ENCODE peak calls at places on chromosomes 1 and 21, in five cellular contexts. B is HCT116; J is HFFc6; I is HTR-8/SVneo; E is stimulated activated naive CD8-positive, alpha-beta T cell treated with anti-CD3 and anti-CD28 coated beads, Interleukin-15, Interleukin-2, amounts not matched to agents 100 U/mL and 50 U/mL, for 24 hours. S is an unnamed sample.
A peak's percentile ranks its signal among the peaks of the same experiment; 100 is the strongest.

GRCh38 chr1:180881806-180882509 is 30.7 kb upstream of the KIAA1614 start:
- DNase-seq in B (peak; percentile 21), J (peak; percentile 59), I (peak; percentile 60), E (no peak), S (peak; percentile 26)

GRCh38 chr1:167713330-167714081 is 8.3 kb upstream of the MPZL1 start:
- DNase-seq in B (no peak), J (no peak), I (no peak), E (peak; percentile 36), S (no peak)

GRCh38 chr1:208524920-208525319 is 280.7 kb upstream of the PLXNA2 start:
- DNase-seq in B (no peak), J (no peak), I (no peak), E (no peak), S (no peak)

GRCh38 chr1:161381707-161382106 is 14.0 kb upstream of the CFAP126 start:
- DNase-seq in B (no peak), J (no peak), I (no peak), E (no peak), S (no peak)

GRCh38 chr1:202145325-202146140 is 996 bp upstream of the ARL8A start:
- DNase-seq in B (no peak), J (no peak), I (no peak), E (peak; percentile 69), S (no peak)

GRCh38 chr1:183330335-183330734 is 87.8 kb downstream of the NMNAT2 start:
- DNase-seq in B (no peak), J (no peak), I (no peak), E (no peak), S (no peak)

GRCh38 chr1:229885568-229886495 is 181.2 kb upstream of the GALNT2 start:
- DNase-seq in B (no peak), J (no peak), I (no peak), E (no peak), S (no peak)

GRCh38 chr1:236953161-236953560 is 51.1 kb downstream of the MT1HL1 start:
- DNase-seq in B (no peak), J (no peak), I (no peak), E (no peak), S (no peak)

GRCh38 chr1:185284533-185285244 is 32.4 kb downstream of the IVNS1ABP start:
- DNase-seq in B (no peak), J (no peak), I (no peak), E (no peak), S (no peak)

GRCh38 chr1:206580438-206581113 is 31.7 kb downstream of the EIF2D start:
- DNase-seq in B (no peak), J (no peak), I (no peak), E (no peak), S (no peak)

GRCh38 chr1:206036661-206037455 is 13.2 kb upstream of the CTSE start:
- DNase-seq in B (no peak), J (no peak), I (no peak), E (no peak), S (no peak)

GRCh38 chr21:17472592-17473271 is 40.1 kb upstream of the CXADR start:
- DNase-seq in B (no peak), J (no peak), I (no peak), E (no peak), S (no peak)

GRCh38 chr1:64933296-64934070 is 32.9 kb downstream of the JAK1 start:
- DNase-seq in B (no peak), J (peak; percentile 96), I (no peak), E (no peak), S (no peak)

GRCh38 chr1:89523597-89524368 is 846 bp upstream of the LRRC8B start:
- DNase-seq in B (peak; percentile 40), J (no peak), I (no peak), E (peak; percentile 72), S (peak; percentile 67)

GRCh38 chr1:241639040-241639652 is 1.0 kb downstream of the CHML start:
- DNase-seq in B (no peak), J (no peak), I (no peak), E (no peak), S (no peak)

GRCh38 chr1:31931241-31932225 is 6.6 kb downstream of the PTP4A2 start:
- DNase-seq in B (no peak), J (peak; percentile 52), I (peak; percentile 40), E (no peak), S (no peak)

GRCh38 chr21:34688145-34688544 is 19.4 kb downstream of the CLIC6 start:
- DNase-seq in B (peak; percentile 15), J (no peak), I (no peak), E (no peak), S (no peak)

GRCh38 chr1:30852026-30852425 is 56.5 kb downstream of the SDC3 start:
- DNase-seq in B (no peak), J (no peak), I (no peak), E (no peak), S (no peak)

GRCh38 chr1:95983831-95984230 is 737.8 kb upstream of the PTBP2 start:
- DNase-seq in B (no peak), J (no peak), I (no peak), E (no peak), S (no peak)

GRCh38 chr1:3432306-3432705 is 22.2 kb upstream of the ARHGEF16 start:
- DNase-seq in B (no peak), J (no peak), I (no peak), E (no peak), S (no peak)

GRCh38 chr1:182143154-182143657 is 81.7 kb upstream of the ZNF648 start:
- DNase-seq in B (peak; percentile 58), J (peak; percentile 73), I (peak; percentile 66), E (peak; percentile 92), S (peak; percentile 54)

GRCh38 chr1:172287207-172287606 is 133.3 kb upstream of the C1orf105 start:
- DNase-seq in B (no peak), J (peak; percentile 62), I (peak; percentile 10), E (no peak), S (no peak)

GRCh38 chr1:208264469-208265126 is 20.4 kb upstream of the PLXNA2 start:
- DNase-seq in B (no peak), J (no peak), I (no peak), E (no peak), S (no peak)

GRCh38 chr21:44429894-44430293 is 25.4 kb upstream of the LRRC3 start:
- DNase-seq in B (no peak), J (no peak), I (no peak), E (no peak), S (no peak)

GRCh38 chr1:159924025-159924790 is 1.1 kb downstream of the TAGLN2 start:
- DNase-seq in B (peak; percentile 55), J (peak; percentile 89), I (peak; percentile 87), E (peak; percentile 83), S (peak; percentile 45)

GRCh38 chr1:41739061-41739955 is 179.4 kb downstream of the HIVEP3 start:
- DNase-seq in B (no peak), J (peak; percentile 46), I (no peak), E (peak; percentile 92), S (no peak)

GRCh38 chr1:37561794-37562132 is 5.0 kb downstream of the DNALI1 start:
- DNase-seq in B (peak; percentile 35), J (peak; percentile 40), I (peak; percentile 66), E (peak; percentile 45), S (no peak)

GRCh38 chr1:202010042-202011015 is at the start of gene ELF3:
- DNase-seq in B (peak; percentile 98), J (no peak), I (peak; percentile 68), E (no peak), S (peak; percentile 85)

GRCh38 chr21:27582946-27583270 is 616.0 kb upstream of the ADAMTS5 start:
- DNase-seq in B (no peak), J (no peak), I (no peak), E (no peak), S (no peak)

S was measured in NCI-H748 treated with DMSO at 0.1 percent for 48 hours.